ENCODE peak calls at places on chromosome 12, in five cellular contexts. One of them, this sample, is unnamed.

GRCh38 chr12:24078318-24078765 is 128.9 kb upstream of the SOX5 start:
- DNase-seq in neural progenitor cell: no peak
- DNase-seq in foreskin fibroblast: no peak
- DNase-seq in NB4: no peak
- DNase-seq in iPS DF 6.9: no peak
- DNase-seq in this sample: no peak

GRCh38 chr12:49223122-49223521 is 34.2 kb upstream of the TUBA1A start:
- DNase-seq in neural progenitor cell: no peak
- DNase-seq in foreskin fibroblast: no peak
- DNase-seq in NB4: no peak
- DNase-seq in iPS DF 6.9: no peak
- DNase-seq in this sample: no peak

GRCh38 chr12:13864081-13864673 is 117.2 kb downstream of the GRIN2B start:
- DNase-seq in foreskin fibroblast: peak; percentile 2
- DNase-seq in iPS DF 6.9: peak; percentile 54
- DNase-seq in neural progenitor cell: peak; percentile 81
- DNase-seq in NB4: peak; percentile 69
- DNase-seq in this sample: peak; percentile 77

GRCh38 chr12:108214486-108214885 is 85.4 kb downstream of the WSCD2 start:
- DNase-seq in foreskin fibroblast: peak; percentile 0
- DNase-seq in NB4: peak; percentile 57
- DNase-seq in iPS DF 6.9: no peak
- DNase-seq in neural progenitor cell: peak; percentile 86
- DNase-seq in this sample: no peak

GRCh38 chr12:121145221-121145620 is 12.5 kb downstream of the P2RX7 start:
- DNase-seq in neural progenitor cell: no peak
- DNase-seq in foreskin fibroblast: no peak
- DNase-seq in iPS DF 6.9: no peak
- DNase-seq in NB4: peak; percentile 87
- DNase-seq in this sample: no peak

GRCh38 chr12:132610051-132610759 is at the start of gene LRCOL1:
- DNase-seq in NB4: no peak
- DNase-seq in iPS DF 6.9: no peak
- DNase-seq in foreskin fibroblast: peak; percentile 81
- DNase-seq in neural progenitor cell: peak; percentile 21
- DNase-seq in this sample: no peak

GRCh38 chr12:57896139-57896436 is 45.3 kb upstream of the ATP23 start:
- DNase-seq in iPS DF 6.9: no peak
- DNase-seq in neural progenitor cell: peak; percentile 20
- DNase-seq in NB4: no peak
- DNase-seq in foreskin fibroblast: no peak
- DNase-seq in this sample: peak; percentile 15

GRCh38 chr12:82359115-82359478 is 768 bp downstream of the METTL25 start:
- DNase-seq in iPS DF 6.9: peak; percentile 4
- DNase-seq in NB4: peak; percentile 40
- DNase-seq in neural progenitor cell: peak; percentile 36
- DNase-seq in foreskin fibroblast: no peak
- DNase-seq in this sample: peak; percentile 16

GRCh38 chr12:54338682-54339296 is 13.9 kb downstream of the COPZ1 start:
- DNase-seq in NB4: no peak
- DNase-seq in neural progenitor cell: no peak
- DNase-seq in iPS DF 6.9: no peak
- DNase-seq in foreskin fibroblast: no peak
- DNase-seq in this sample: no peak

GRCh38 chr12:12979731-12980259 is 20.3 kb downstream of the HEBP1 start:
- DNase-seq in neural progenitor cell: peak; percentile 30
- DNase-seq in foreskin fibroblast: peak; percentile 90
- DNase-seq in iPS DF 6.9: no peak
- DNase-seq in NB4: no peak
- DNase-seq in this sample: no peak

GRCh38 chr12:75177997-75178396 is 31.6 kb downstream of the KCNC2 start:
- DNase-seq in neural progenitor cell: no peak
- DNase-seq in foreskin fibroblast: peak; percentile 86
- DNase-seq in iPS DF 6.9: no peak
- DNase-seq in NB4: peak; percentile 27
- DNase-seq in this sample: no peak

GRCh38 chr12:119710941-119711551 is 43.1 kb downstream of the PRKAB1 start:
- DNase-seq in iPS DF 6.9: no peak
- DNase-seq in NB4: no peak
- DNase-seq in foreskin fibroblast: no peak
- DNase-seq in neural progenitor cell: no peak
- DNase-seq in this sample: no peak

GRCh38 chr12:57756406-57757341 is 1.8 kb downstream of the MARCHF9 start:
- DNase-seq in foreskin fibroblast: no peak
- DNase-seq in NB4: peak; percentile 80
- DNase-seq in iPS DF 6.9: no peak
- DNase-seq in neural progenitor cell: peak; percentile 86
- DNase-seq in this sample: peak; percentile 79

GRCh38 chr12:20040844-20041243 is 327.5 kb upstream of the PDE3A start:
- DNase-seq in NB4: no peak
- DNase-seq in iPS DF 6.9: no peak
- DNase-seq in neural progenitor cell: peak; percentile 4
- DNase-seq in foreskin fibroblast: no peak
- DNase-seq in this sample: no peak

GRCh38 chr12:41576925-41577324 is 388.8 kb downstream of the PDZRN4 start:
- DNase-seq in neural progenitor cell: peak; percentile 9
- DNase-seq in NB4: no peak
- DNase-seq in foreskin fibroblast: no peak
- DNase-seq in iPS DF 6.9: peak; percentile 75
- DNase-seq in this sample: no peak

GRCh38 chr12:7681535-7681934 is 14.0 kb downstream of the GDF3 start:
- DNase-seq in iPS DF 6.9: no peak
- DNase-seq in NB4: no peak
- DNase-seq in foreskin fibroblast: no peak
- DNase-seq in neural progenitor cell: no peak
- DNase-seq in this sample: no peak

GRCh38 chr12:85260904-85261303 is 19.1 kb upstream of the ALX1 start:
- DNase-seq in NB4: no peak
- DNase-seq in iPS DF 6.9: no peak
- DNase-seq in foreskin fibroblast: no peak
- DNase-seq in neural progenitor cell: no peak
- DNase-seq in this sample: no peak

GRCh38 chr12:108468149-108468968 is 46.7 kb upstream of the FICD start:
- DNase-seq in NB4: peak; percentile 54
- DNase-seq in foreskin fibroblast: peak; percentile 12
- DNase-seq in neural progenitor cell: peak; percentile 81
- DNase-seq in iPS DF 6.9: no peak
- DNase-seq in this sample: no peak

GRCh38 chr12:90086281-90086680 is 377.6 kb upstream of the ATP2B1 start:
- DNase-seq in NB4: no peak
- DNase-seq in foreskin fibroblast: no peak
- DNase-seq in iPS DF 6.9: no peak
- DNase-seq in neural progenitor cell: no peak
- DNase-seq in this sample: no peak

GRCh38 chr12:132451836-132452195 is 38.1 kb upstream of the FBRSL1 start:
- DNase-seq in NB4: no peak
- DNase-seq in neural progenitor cell: no peak
- DNase-seq in foreskin fibroblast: no peak
- DNase-seq in iPS DF 6.9: no peak
- DNase-seq in this sample: no peak

GRCh38 chr12:64010069-64010686 is 165.7 kb downstream of the SRGAP1 start:
- DNase-seq in iPS DF 6.9: no peak
- DNase-seq in foreskin fibroblast: peak; percentile 34
- DNase-seq in NB4: no peak
- DNase-seq in neural progenitor cell: no peak
- DNase-seq in this sample: no peak

GRCh38 chr12:57031228-57031670 is 14.9 kb upstream of the TAC3 start:
- DNase-seq in neural progenitor cell: no peak
- DNase-seq in foreskin fibroblast: no peak
- DNase-seq in NB4: peak; percentile 61
- DNase-seq in iPS DF 6.9: no peak
- DNase-seq in this sample: no peak

GRCh38 chr12:64461634-64462414 is 9.9 kb downstream of the TBK1 start:
- DNase-seq in NB4: no peak
- DNase-seq in neural progenitor cell: no peak
- DNase-seq in iPS DF 6.9: no peak
- DNase-seq in foreskin fibroblast: peak; percentile 83
- DNase-seq in this sample: no peak

GRCh38 chr12:1591543-1591942 is 2.8 kb downstream of the FBXL14 start:
- DNase-seq in foreskin fibroblast: no peak
- DNase-seq in neural progenitor cell: no peak
- DNase-seq in NB4: no peak
- DNase-seq in iPS DF 6.9: no peak
- DNase-seq in this sample: no peak

GRCh38 chr12:24541193-24541871 is 407.6 kb downstream of the BCAT1 start:
- DNase-seq in iPS DF 6.9: no peak
- DNase-seq in neural progenitor cell: no peak
- DNase-seq in foreskin fibroblast: no peak
- DNase-seq in NB4: no peak
- DNase-seq in this sample: no peak

GRCh38 chr12:2487278-2487677 is 307.5 kb upstream of the FKBP4 start:
- DNase-seq in NB4: no peak
- DNase-seq in foreskin fibroblast: no peak
- DNase-seq in neural progenitor cell: no peak
- DNase-seq in iPS DF 6.9: no peak
- DNase-seq in this sample: no peak

GRCh38 chr12:79455314-79455713 is 235.4 kb downstream of the PAWR start:
- DNase-seq in NB4: no peak
- DNase-seq in neural progenitor cell: no peak
- DNase-seq in iPS DF 6.9: no peak
- DNase-seq in foreskin fibroblast: no peak
- DNase-seq in this sample: no peak

GRCh38 chr12:11879306-11879705 is 191.4 kb upstream of the BCL2L14 start:
- DNase-seq in foreskin fibroblast: no peak
- DNase-seq in neural progenitor cell: no peak
- DNase-seq in iPS DF 6.9: no peak
- DNase-seq in NB4: no peak
- DNase-seq in this sample: no peak

GRCh38 chr12:3988519-3989217 is 115.5 kb upstream of the PARP11 start:
- DNase-seq in NB4: peak; percentile 17
- DNase-seq in foreskin fibroblast: no peak
- DNase-seq in iPS DF 6.9: no peak
- DNase-seq in neural progenitor cell: no peak
- DNase-seq in this sample: no peak

GRCh38 chr12:80622271-80622670 is 85.2 kb upstream of the MYF6 start:
- DNase-seq in NB4: peak; percentile 18
- DNase-seq in foreskin fibroblast: no peak
- DNase-seq in iPS DF 6.9: no peak
- DNase-seq in neural progenitor cell: peak; percentile 14
- DNase-seq in this sample: no peak

GRCh38 chr12:131101703-131102492 is 148.2 kb downstream of the ADGRD1 start:
- DNase-seq in NB4: peak; percentile 42
- DNase-seq in neural progenitor cell: no peak
- DNase-seq in iPS DF 6.9: no peak
- DNase-seq in foreskin fibroblast: no peak
- DNase-seq in this sample: no peak

GRCh38 chr12:67069451-67070306 is 199.5 kb upstream of the CAND1 start:
- DNase-seq in NB4: peak; percentile 27
- DNase-seq in foreskin fibroblast: no peak
- DNase-seq in iPS DF 6.9: no peak
- DNase-seq in neural progenitor cell: peak; percentile 87
- DNase-seq in this sample: peak; percentile 70

GRCh38 chr12:116698131-116698495 is 39.8 kb downstream of the SPRING1 start:
- DNase-seq in NB4: no peak
- DNase-seq in iPS DF 6.9: no peak
- DNase-seq in neural progenitor cell: no peak
- DNase-seq in foreskin fibroblast: no peak
- DNase-seq in this sample: no peak

GRCh38 chr12:30019386-30020140 is 235.8 kb upstream of the TMTC1 start:
- DNase-seq in NB4: no peak
- DNase-seq in foreskin fibroblast: no peak
- DNase-seq in iPS DF 6.9: no peak
- DNase-seq in neural progenitor cell: no peak
- DNase-seq in this sample: no peak

DNA sequence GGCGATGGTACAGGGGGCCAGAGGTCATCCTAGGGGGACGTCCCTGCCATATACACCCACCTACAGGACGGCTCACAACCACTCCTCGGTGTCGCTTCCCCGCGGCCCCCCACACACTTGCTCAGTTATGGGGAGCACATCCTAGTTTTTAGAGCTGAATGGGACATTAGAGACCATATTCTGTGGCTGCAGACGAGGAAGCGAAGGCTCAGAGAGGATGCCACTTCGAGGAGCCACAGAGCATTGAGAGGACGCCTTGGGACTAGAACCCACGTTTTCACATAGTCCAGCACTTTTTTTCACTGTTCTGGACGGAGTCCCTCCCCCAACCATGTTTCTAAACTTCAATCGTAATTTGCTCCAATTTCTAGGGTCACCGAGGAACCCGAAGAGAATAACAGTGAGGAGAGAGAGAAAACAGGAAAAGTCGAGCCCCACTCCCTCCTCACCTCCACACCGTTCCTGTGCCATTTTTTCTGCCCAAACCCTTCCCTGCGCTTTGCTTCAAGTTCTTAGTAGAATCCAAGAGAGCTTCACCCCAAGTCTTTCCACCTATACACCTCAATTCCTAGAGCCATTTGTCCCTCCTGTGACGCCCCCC is 636 bp upstream of the ASCL1 start:
- DNase-seq in foreskin fibroblast: no peak
- DNase-seq in iPS DF 6.9: no peak
- DNase-seq in NB4: no peak
- DNase-seq in neural progenitor cell: no peak
- DNase-seq in this sample: no peak
- H3K4me3 ChIP-seq in foreskin fibroblast: no peak overlapping the region
- H3K4me3 ChIP-seq in iPS DF 6.9: peak overlapping the region; percentile 33
- H3K4me3 ChIP-seq in NB4: no peak overlapping the region
- H3K4me3 ChIP-seq in neural progenitor cell: peak overlapping the region; percentile 65
- H3K4me3 ChIP-seq in this sample: peak overlapping the region; percentile 48

GRCh38 chr12:27012239-27012981 is 1.8 kb downstream of the TM7SF3 start:
- DNase-seq in NB4: peak; percentile 36
- DNase-seq in neural progenitor cell: no peak
- DNase-seq in iPS DF 6.9: no peak
- DNase-seq in foreskin fibroblast: no peak
- DNase-seq in this sample: no peak
- H3K4me3 ChIP-seq in NB4: peak overlapping the region; percentile 80
- H3K4me3 ChIP-seq in neural progenitor cell: peak overlapping the region; percentile 74
- H3K4me3 ChIP-seq in iPS DF 6.9: no peak overlapping the region
- H3K4me3 ChIP-seq in foreskin fibroblast: no peak overlapping the region
- H3K4me3 ChIP-seq in this sample: no peak overlapping the region

DNA sequence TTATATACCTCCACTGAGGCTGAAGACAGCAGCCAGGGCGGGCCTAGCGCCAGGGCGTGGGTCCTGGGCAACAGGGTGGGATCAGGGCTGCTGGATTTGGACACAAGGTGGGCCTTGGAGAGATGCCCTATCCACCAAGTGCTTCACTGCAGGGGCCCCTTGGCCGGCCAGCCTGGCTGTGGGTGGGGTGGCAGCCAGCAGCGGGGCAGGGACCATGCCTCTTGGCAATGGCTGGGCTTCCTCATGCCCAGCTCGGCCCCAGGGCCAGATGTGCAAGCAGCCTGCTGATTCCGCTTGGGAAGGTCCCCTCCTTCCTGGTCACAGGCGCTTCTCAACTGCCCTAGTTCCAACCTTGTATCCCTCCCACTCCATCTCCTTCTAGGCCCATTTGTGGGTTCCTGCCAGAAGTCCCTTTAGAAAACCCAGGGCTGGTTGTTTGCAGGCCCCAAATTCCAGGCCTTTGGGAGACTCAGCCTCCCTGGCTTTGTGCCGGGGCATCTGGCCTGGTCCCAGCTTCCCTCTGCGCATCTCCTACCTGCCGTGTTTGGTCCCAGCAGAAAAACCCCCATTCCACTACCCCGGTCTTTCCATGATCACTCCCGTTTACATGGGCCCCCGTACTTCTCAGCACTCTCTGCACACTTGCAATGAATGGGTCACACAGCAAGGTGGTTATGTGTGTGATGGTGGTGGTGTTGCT is 15.1 kb downstream of the KMT5A start:
- DNase-seq in foreskin fibroblast: no peak
- DNase-seq in neural progenitor cell: no peak
- DNase-seq in iPS DF 6.9: no peak
- DNase-seq in NB4: no peak
- DNase-seq in this sample: no peak
- H3K4me3 ChIP-seq in foreskin fibroblast: no peak overlapping the region
- H3K4me3 ChIP-seq in neural progenitor cell: no peak overlapping the region
- H3K4me3 ChIP-seq in iPS DF 6.9: no peak overlapping the region
- H3K4me3 ChIP-seq in NB4: no peak overlapping the region
- H3K4me3 ChIP-seq in this sample: no peak overlapping the region

GRCh38 chr12:47360771-47361388 is 281.1 kb upstream of the AMIGO2 start:
- DNase-seq in NB4: peak; percentile 63
- DNase-seq in foreskin fibroblast: no peak
- DNase-seq in neural progenitor cell: no peak
- DNase-seq in iPS DF 6.9: no peak
- DNase-seq in this sample: no peak
- H3K4me3 ChIP-seq in NB4: peak overlapping the region; percentile 32
- H3K4me3 ChIP-seq in foreskin fibroblast: no peak overlapping the region
- H3K4me3 ChIP-seq in neural progenitor cell: no peak overlapping the region
- H3K4me3 ChIP-seq in iPS DF 6.9: no peak overlapping the region
- H3K4me3 ChIP-seq in this sample: no peak overlapping the region

This sample was measured in WERI-Rb-1.